ENCODE peak calls at places on chromosomes 5 and 9, in four cellular contexts. H, F, K and Z are unnamed samples.

GRCh38 chr5:175288048-175288621 is 155.8 kb downstream of the DRD1 start:
- DNase-seq in H (no peak), F (no peak), K (no peak), Z (no peak)

GRCh38 chr5:179621551-179621971 is 1.9 kb downstream of the HNRNPH1 start:
- DNase-seq in H (no peak), F (peak), K (no peak), Z (no peak)

GRCh38 chr9:95138474-95138873 is 179.0 kb downstream of the FANCC start:
- DNase-seq in H (no peak), F (no peak), K (no peak), Z (no peak)

GRCh38 chr5:39584921-39585320 is 160.1 kb upstream of the DAB2 start:
- DNase-seq in H (no peak), F (no peak), K (no peak), Z (no peak)

GRCh38 chr9:116152941-116153764 is 438 bp upstream of the PAPPA start:
- DNase-seq in H (no peak), F (no peak), K (no peak), Z (no peak)

GRCh38 chr5:173454764-173455598 is 126.8 kb upstream of the STC2 start:
- DNase-seq in H (no peak), F (no peak), K (no peak), Z (peak)

GRCh38 chr5:181234116-181234454 is 9.6 kb downstream of the RACK1 start:
- DNase-seq in H (no peak), F (no peak), K (no peak), Z (no peak)

GRCh38 chr9:33818167-33818831 is 1.3 kb downstream of the UBE2R2 start:
- DNase-seq in H (peak), F (no peak), K (no peak), Z (peak)

GRCh38 chr5:42995152-42995751 is 44.9 kb downstream of the ANXA2R start:
- DNase-seq in H (no peak), F (no peak), K (no peak), Z (no peak)

GRCh38 chr5:80249876-80250275 is 6.0 kb downstream of the SERINC5 start:
- DNase-seq in H (no peak), F (no peak), K (no peak), Z (no peak)

GRCh38 chr9:33787839-33788238 is 7.5 kb upstream of the PRSS3 start:
- DNase-seq in H (no peak), F (no peak), K (no peak), Z (peak)

GRCh38 chr5:37839441-37840035 is 303 bp downstream of the GDNF start:
- DNase-seq in H (no peak), F (no peak), K (no peak), Z (peak)

GRCh38 chr5:171852255-171852681 is 66.7 kb downstream of the SMIM23 start:
- DNase-seq in H (no peak), F (no peak), K (no peak), Z (no peak)

GRCh38 chr9:123438321-123438720 is 82.3 kb downstream of the CRB2 start:
- DNase-seq in H (no peak), F (no peak), K (no peak), Z (no peak)

GRCh38 chr5:32505718-32506117 is 61.2 kb upstream of the ZFR start:
- DNase-seq in H (no peak), F (no peak), K (no peak), Z (no peak)

GRCh38 chr5:108212775-108213346 is 169.0 kb downstream of the FBXL17 start:
- DNase-seq in H (no peak), F (no peak), K (no peak), Z (peak)

GRCh38 chr9:77954018-77954417 is 77.6 kb downstream of the GNAQ start:
- DNase-seq in H (no peak), F (no peak), K (no peak), Z (no peak)

GRCh38 chr9:77710965-77711657 is 63.0 kb upstream of the GNA14 start:
- DNase-seq in H (no peak), F (no peak), K (no peak), Z (no peak)

GRCh38 chr9:38008168-38009034 is 60.6 kb downstream of the SHB start:
- DNase-seq in H (peak), F (no peak), K (no peak), Z (peak)

GRCh38 chr5:101561018-101561417 is 657.9 kb upstream of the ST8SIA4 start:
- DNase-seq in H (no peak), F (no peak), K (no peak), Z (no peak)

GRCh38 chr5:174425271-174425963 is 299.0 kb upstream of the MSX2 start:
- DNase-seq in H (no peak), F (no peak), K (no peak), Z (peak)

GRCh38 chr5:139388198-139388821 is 1.4 kb downstream of the MZB1 start:
- DNase-seq in H (peak), F (no peak), K (no peak), Z (peak)

GRCh38 chr9:104269374-104269773 is 175.3 kb downstream of the SMC2 start:
- DNase-seq in H (no peak), F (no peak), K (no peak), Z (no peak)

GRCh38 chr9:103985082-103985481 is 109.0 kb upstream of the SMC2 start:
- DNase-seq in H (no peak), F (no peak), K (no peak), Z (no peak)

GRCh38 chr9:133102190-133103021 is 18.6 kb downstream of the RALGDS start:
- DNase-seq in H (no peak), F (peak), K (no peak), Z (no peak)

GRCh38 chr5:116872486-116872885 is 297.9 kb upstream of the SEMA6A start:
- DNase-seq in H (no peak), F (no peak), K (no peak), Z (no peak)

GRCh38 chr5:90434116-90434714 is 24.7 kb upstream of the CETN3 start:
- DNase-seq in H (peak), F (peak), K (peak), Z (peak)

GRCh38 chr9:9246726-9247125 is 1366.1 kb downstream of the PTPRD start:
- DNase-seq in H (no peak), F (no peak), K (no peak), Z (no peak)

GRCh38 chr5:53430618-53431252 is 49.7 kb upstream of the FST start:
- DNase-seq in H (peak), F (no peak), K (no peak), Z (no peak)

GRCh38 chr9:134386951-134387831 is 60.9 kb downstream of the RXRA start:
- DNase-seq in H (no peak), F (no peak), K (no peak), Z (peak)

GRCh38 chr9:5696884-5697283 is 68.0 kb downstream of the RIC1 start:
- DNase-seq in H (no peak), F (no peak), K (no peak), Z (no peak)

GRCh38 chr5:115735108-115735998 is 81.1 kb downstream of the CDO1 start:
- DNase-seq in H (no peak), F (no peak), K (no peak), Z (peak)

GRCh38 chr9:76441551-76442322 is 17.2 kb upstream of the GCNT1 start:
- DNase-seq in H (no peak), F (no peak), K (no peak), Z (no peak)

GRCh38 chr5:3597727-3598082 is 2.1 kb downstream of the IRX1 start:
- DNase-seq in H (no peak), F (no peak), K (no peak), Z (no peak)

GRCh38 chr5:125551797-125552196 is 805.4 kb upstream of the ZNF608 start:
- DNase-seq in H (no peak), F (no peak), K (no peak), Z (no peak)

GRCh38 chr9:130845901-130846381 is 10.9 kb downstream of the ABL1 start:
- DNase-seq in H (no peak), F (no peak), K (no peak), Z (no peak)

GRCh38 chr5:135625061-135625460 is 46.3 kb upstream of the CXCL14 start:
- DNase-seq in H (no peak), F (no peak), K (no peak), Z (no peak)

GRCh38 chr5:172494630-172495505 is 40.5 kb upstream of the SH3PXD2B start:
- DNase-seq in H (no peak), F (no peak), K (no peak), Z (no peak)